ENCODE peak calls at places on chromosomes 6 and 20, in eight cellular contexts. B is iPS-NIHi11; R is GM04504; G is stimulated activated CD4-positive, alpha-beta T cell treated with anti-CD3 and anti-CD28 coated beads, Interleukin-1b, Interleukin-23, amount 100 ng/mL, for 1 hour; E is T-helper 9 cell; W is bronchial epithelial cell; H is GDM1; C is left colon. J is an unnamed sample.

GRCh38 chr6:82259389-82259788 is 11.8 kb upstream of the IBTK start:
- DNase-seq in B (no peak), G (no peak), W (no peak), H (peak; percentile 44), E (no peak), C (no peak), R (no peak), J (no peak)

GRCh38 chr20:4956200-4956810 is 45.0 kb downstream of the SLC23A2 start:
- DNase-seq in B (peak; percentile 63), C (no peak), E (no peak), G (no peak), R (no peak), H (peak; percentile 36), W (peak; percentile 60), J (no peak)

GRCh38 chr6:38113810-38114577 is 294.5 kb downstream of the ZFAND3 start:
- DNase-seq in R (no peak), H (no peak), G (no peak), W (peak; percentile 25), E (no peak), C (no peak), B (no peak), J (no peak)

GRCh38 chr6:52517502-52518278 is 59.2 kb downstream of the TRAM2 start:
- DNase-seq in B (peak; percentile 85), H (no peak), E (no peak), G (no peak), W (peak; percentile 92), R (peak; percentile 94), C (peak; percentile 84), J (peak; percentile 78)

GRCh38 chr6:106512958-106513480 is 116.3 kb downstream of the RTN4IP1 start:
- DNase-seq in W (no peak), C (no peak), E (no peak), H (peak; percentile 4), B (no peak), G (no peak), R (no peak), J (no peak)

GRCh38 chr6:32224696-32225095 is 829 bp upstream of the NOTCH4 start:
- DNase-seq in R (no peak), C (no peak), G (no peak), B (no peak), H (no peak), E (no peak), W (no peak), J (no peak)

GRCh38 chr6:158642805-158643489 is 1.6 kb downstream of the DYNLT1 start:
- DNase-seq in R (no peak), H (no peak), W (no peak), E (no peak), B (no peak), C (no peak), G (no peak), J (peak; percentile 26)

GRCh38 chr6:31901415-31901952 is 402 bp downstream of the ZBTB12 start:
- DNase-seq in H (peak; percentile 49), W (no peak), E (peak; percentile 54), B (peak; percentile 42), R (no peak), G (peak; percentile 51), C (peak; percentile 78), J (peak; percentile 49)

GRCh38 chr20:60057866-60058807 is 99.9 kb downstream of the CDH26 start:
- DNase-seq in E (no peak), W (peak; percentile 7), H (peak; percentile 97), R (no peak), C (no peak), G (no peak), B (peak; percentile 36), J (peak; percentile 58)

GRCh38 chr6:7108196-7108963 is 619 bp downstream of the RREB1 start:
- DNase-seq in C (peak; percentile 59), H (no peak), G (no peak), R (no peak), E (peak; percentile 31), W (peak; percentile 27), B (peak; percentile 67), J (peak; percentile 58)

GRCh38 chr20:1684872-1685271 is 27.3 kb upstream of the SIRPG start:
- DNase-seq in E (no peak), G (no peak), R (no peak), B (no peak), C (no peak), H (no peak), W (no peak), J (no peak)

GRCh38 chr20:62254021-62254724 is 15.9 kb downstream of the OSBPL2 start:
- DNase-seq in R (no peak), E (no peak), B (no peak), G (no peak), W (no peak), H (no peak), C (no peak), J (no peak)

GRCh38 chr6:42599558-42599957 is 35.7 kb downstream of the UBR2 start:
- DNase-seq in R (no peak), C (no peak), G (no peak), E (no peak), H (no peak), W (no peak), B (no peak), J (no peak)

GRCh38 chr20:50120935-50121693 is 8.2 kb upstream of the UBE2V1 start:
- DNase-seq in B (peak; percentile 69), W (peak; percentile 65), R (peak; percentile 26), C (peak; percentile 62), G (peak; percentile 32), H (peak; percentile 55), E (peak; percentile 49), J (peak; percentile 65)

GRCh38 chr20:12012241-12013222 is 94.8 kb downstream of the BTBD3 start:
- DNase-seq in H (peak; percentile 58), E (no peak), R (peak; percentile 12), B (peak; percentile 83), C (no peak), W (peak; percentile 58), G (no peak), J (peak; percentile 36)

GRCh38 chr6:112163295-112164257 is 76.2 kb downstream of the FAM229B start:
- DNase-seq in E (peak; percentile 69), B (peak; percentile 86), W (peak; percentile 36), R (no peak), H (peak; percentile 54), C (peak; percentile 51), G (peak; percentile 74), J (peak; percentile 68)

GRCh38 chr6:28522594-28523557 is 2.8 kb upstream of the GPX5 start:
- DNase-seq in E (peak; percentile 6), H (no peak), B (peak; percentile 29), G (no peak), R (no peak), W (no peak), C (no peak), J (no peak)

GRCh38 chr20:51470907-51471411 is 71.6 kb downstream of the NFATC2 start:
- DNase-seq in C (no peak), B (no peak), G (no peak), R (no peak), H (no peak), W (no peak), E (no peak), J (no peak)

GRCh38 chr6:163460307-163460782 is 45.8 kb downstream of the QKI start:
- DNase-seq in G (no peak), C (no peak), W (peak; percentile 42), H (no peak), B (no peak), R (peak; percentile 24), E (no peak), J (no peak)

GRCh38 chr6:154814063-154814462 is 80.8 kb downstream of the SCAF8 start:
- DNase-seq in W (no peak), G (no peak), B (no peak), H (no peak), R (no peak), E (no peak), C (no peak), J (no peak)

GRCh38 chr20:35151739-35152138 is 4.6 kb upstream of the EDEM2 start:
- DNase-seq in C (no peak), R (peak; percentile 75), G (no peak), B (no peak), H (no peak), W (no peak), E (no peak), J (no peak)

GRCh38 chr6:12009904-12010634 is 2.0 kb upstream of the HIVEP1 start:
- DNase-seq in H (no peak), R (no peak), C (no peak), B (no peak), W (peak; percentile 44), G (no peak), E (no peak), J (no peak)

GRCh38 chr20:25452333-25452732 is 44.9 kb downstream of the GINS1 start:
- DNase-seq in W (no peak), E (no peak), R (no peak), C (no peak), G (no peak), B (no peak), H (no peak), J (no peak)

GRCh38 chr20:64063389-64064144 is 569 bp downstream of the TCEA2 start:
- DNase-seq in C (no peak), W (no peak), B (no peak), E (no peak), G (no peak), H (no peak), R (no peak), J (no peak)

GRCh38 chr6:107936162-107936909 is 21.7 kb downstream of the SEC63 start:
- DNase-seq in G (no peak), C (no peak), R (no peak), H (no peak), B (no peak), W (no peak), E (no peak), J (no peak)

J was measured in lung.